ENCODE peak calls at places on chromosome 10, in eight cellular contexts. V is AG09309; T is choroid plexus epithelial cell; F is T-helper 17 cell; L is body of pancreas; O is C1 segment of cervical spinal cord; K is naive thymus-derived CD4-positive, alpha-beta T cell; A is Peyer's patch. C is an unnamed sample.

GRCh38 chr10:116960066-116960465 is 44.9 kb downstream of the SHTN1 start:
- DNase-seq in V (no peak), A (no peak), L (no peak), F (no peak), K (no peak), T (peak), O (no peak), C (no peak)

GRCh38 chr10:71285180-71285545 is 33.9 kb upstream of the SLC29A3 start:
- DNase-seq in F (no peak), K (peak), V (no peak), O (no peak), T (peak), L (peak), A (peak), C (peak)

GRCh38 chr10:78729366-78729765 is 339.4 kb upstream of the ZMIZ1 start:
- DNase-seq in A (no peak), L (no peak), V (no peak), K (no peak), T (no peak), O (no peak), F (no peak), C (no peak)

GRCh38 chr10:104057717-104058116 is 28.0 kb downstream of the COL17A1 start:
- DNase-seq in K (no peak), O (no peak), A (peak), F (no peak), T (no peak), L (no peak), V (no peak), C (no peak)

GRCh38 chr10:118994321-118994720 is 35.2 kb upstream of the NANOS1 start:
- DNase-seq in V (no peak), O (no peak), T (no peak), L (no peak), A (no peak), F (no peak), K (no peak), C (no peak)

GRCh38 chr10:130360826-130361311 is 224.7 kb downstream of the GLRX3 start:
- DNase-seq in A (no peak), T (no peak), V (no peak), L (peak), O (no peak), K (no peak), F (no peak), C (peak)

GRCh38 chr10:70820976-70821750 is 5.4 kb downstream of the SGPL1 start:
- DNase-seq in A (no peak), L (no peak), T (no peak), F (no peak), V (no peak), O (no peak), K (no peak), C (no peak)

GRCh38 chr10:78224602-78225001 is 190.9 kb downstream of the RPS24 start:
- DNase-seq in O (no peak), T (no peak), A (no peak), V (no peak), L (no peak), F (no peak), K (no peak), C (no peak)

GRCh38 chr10:52308251-52309031 is 5.6 kb upstream of the DKK1 start:
- DNase-seq in T (peak), V (no peak), A (peak), L (peak), O (peak), F (no peak), K (no peak), C (peak)

GRCh38 chr10:64463406-64463805 is 942.2 kb downstream of the REEP3 start:
- DNase-seq in A (no peak), T (no peak), V (no peak), O (no peak), F (no peak), L (no peak), K (no peak), C (no peak)

GRCh38 chr10:126663328-126663727 is 7.2 kb downstream of the C10orf90 start:
- DNase-seq in A (no peak), F (no peak), K (no peak), L (peak), V (peak), O (peak), T (peak), C (no peak)

GRCh38 chr10:44036425-44036824 is 348.5 kb downstream of the CXCL12 start:
- DNase-seq in K (no peak), V (no peak), F (no peak), O (no peak), L (no peak), T (peak), A (no peak), C (no peak)

GRCh38 chr10:6098156-6098555 is 9.3 kb downstream of the RBM17 start:
- DNase-seq in F (no peak), T (no peak), A (no peak), K (no peak), O (no peak), V (no peak), L (no peak), C (no peak)

GRCh38 chr10:112977294-112977951 is 27.4 kb downstream of the TCF7L2 start:
- DNase-seq in L (no peak), F (no peak), K (no peak), O (no peak), V (no peak), T (no peak), A (no peak), C (peak)

GRCh38 chr10:28587970-28588290 is 55.0 kb downstream of the WAC start:
- DNase-seq in A (no peak), K (no peak), T (peak), V (no peak), O (no peak), L (no peak), F (no peak), C (no peak)

GRCh38 chr10:99605351-99605750 is 14.9 kb downstream of the SLC25A28 start:
- DNase-seq in O (no peak), A (no peak), T (peak), F (no peak), L (no peak), V (no peak), K (no peak), C (no peak)

GRCh38 chr10:55091691-55092328 is 290.8 kb upstream of the PCDH15 start:
- DNase-seq in T (peak), O (no peak), L (no peak), A (no peak), F (no peak), V (no peak), K (no peak), C (peak)

GRCh38 chr10:132335189-132336063 is 3.4 kb downstream of the LRRC27 start:
- DNase-seq in A (no peak), T (no peak), O (no peak), V (no peak), L (no peak), K (no peak), F (no peak), C (no peak)

GRCh38 chr10:24952701-24953349 is 419 bp upstream of the PRTFDC1 start:
- DNase-seq in T (peak), K (peak), O (peak), F (peak), L (peak), A (peak), V (no peak), C (peak)

GRCh38 chr10:67115972-67116371 is 190.1 kb downstream of the LRRTM3 start:
- DNase-seq in K (no peak), F (no peak), L (no peak), T (peak), A (no peak), O (no peak), V (no peak), C (no peak)

GRCh38 chr10:100718197-100718742 is 27.1 kb upstream of the PAX2 start:
- DNase-seq in L (no peak), F (no peak), K (no peak), A (no peak), V (no peak), T (no peak), O (no peak), C (no peak)

GRCh38 chr10:65566906-65567305 is 1358.9 kb upstream of the LRRTM3 start:
- DNase-seq in K (no peak), L (no peak), V (no peak), F (no peak), T (no peak), A (no peak), O (no peak), C (no peak)

GRCh38 chr10:57102234-57102633 is 741.2 kb upstream of the ZWINT start:
- DNase-seq in T (no peak), F (no peak), K (no peak), V (no peak), L (no peak), A (no peak), O (no peak), C (no peak)

GRCh38 chr10:92110039-92110794 is 180.7 kb downstream of the CPEB3 start:
- DNase-seq in T (peak), K (no peak), A (no peak), L (no peak), O (no peak), F (no peak), V (no peak), C (no peak)

GRCh38 chr10:98272245-98272644 is 4.3 kb upstream of the LOXL4 start:
- DNase-seq in V (no peak), L (no peak), T (no peak), A (no peak), F (no peak), K (no peak), O (no peak), C (no peak)

GRCh38 chr10:73850205-73850604 is 24.1 kb downstream of the CAMK2G start:
- DNase-seq in K (no peak), T (no peak), A (peak), V (no peak), L (no peak), O (no peak), F (no peak), C (no peak)

GRCh38 chr10:127906548-127907377 is at the start of gene PTPRE:
- DNase-seq in O (peak), T (peak), V (no peak), F (peak), L (peak), K (peak), A (peak), C (peak)

GRCh38 chr10:34491666-34492065 is 323.4 kb downstream of the PARD3 start:
- DNase-seq in L (no peak), O (no peak), T (peak), V (no peak), K (no peak), F (no peak), A (no peak), C (no peak)

GRCh38 chr10:88791924-88792323 is 10.6 kb upstream of the LIPM start:
- DNase-seq in V (no peak), L (peak), A (no peak), O (no peak), K (no peak), T (peak), F (no peak), C (peak)

GRCh38 chr10:112370424-112370819 is 3.5 kb upstream of the ACSL5 start:
- DNase-seq in A (no peak), K (no peak), F (no peak), T (no peak), O (no peak), L (no peak), V (no peak), C (no peak)

GRCh38 chr10:67976292-67977245 is 92.1 kb downstream of the SIRT1 start:
- DNase-seq in A (no peak), L (peak), F (no peak), V (no peak), T (peak), O (no peak), K (no peak), C (no peak)

GRCh38 chr10:57992321-57993077 is 275.2 kb downstream of the IPMK start:
- DNase-seq in V (no peak), O (no peak), L (peak), T (peak), K (no peak), F (no peak), A (no peak), C (no peak)

GRCh38 chr10:118769898-118770600 is 15.3 kb upstream of the CACUL1 start:
- DNase-seq in V (no peak), F (no peak), L (no peak), A (no peak), K (no peak), O (no peak), T (no peak), C (no peak)

GRCh38 chr10:47214520-47214919 is 85.5 kb upstream of the GDF10 start:
- DNase-seq in K (no peak), L (no peak), F (no peak), A (no peak), V (no peak), O (no peak), T (peak), C (no peak)

GRCh38 chr10:6151087-6151977 is 51.4 kb upstream of the PFKFB3 start:
- DNase-seq in A (no peak), F (peak), K (peak), L (peak), T (peak), O (peak), V (no peak), C (peak)

C was measured in SK-N-SH.